ENCODE peak calls at places on chromosomes 2 and 18, in eight cellular contexts. G is stimulated activated CD8-positive, alpha-beta memory T cell treated with anti-CD3 and anti-CD28 coated beads, Interleukin-2, amount 100 ng/mL, for 48 hours; Z is activated naive CD8-positive, alpha-beta T cell treated with anti-CD3 and anti-CD28 coated beads, Interleukin-2, amount 50 U/mL, for 24 hours; R is EL; J is HEK293T; W is fibroblast of pulmonary artery; X is AG09309; U is cardiac fibroblast. B is an unnamed sample.

GRCh38 chr2:28377984-28378678 is 14.5 kb upstream of the FOSL2 start:
- DNase-seq in W (no peak), J (no peak), X (no peak), U (no peak), R (no peak), G (no peak), Z (no peak), B (no peak)

GRCh38 chr2:157876771-157877108 is 610 bp upstream of the ACVR1 start:
- DNase-seq in R (no peak), X (no peak), J (no peak), Z (no peak), G (no peak), U (no peak), W (peak; percentile 30), B (no peak)

GRCh38 chr2:232139786-232140562 is 178.5 kb downstream of the DIS3L2 start:
- DNase-seq in G (no peak), J (no peak), X (peak; percentile 3), W (no peak), R (peak; percentile 37), U (peak; percentile 9), Z (no peak), B (no peak)

GRCh38 chr2:8525582-8526402 is 156.1 kb upstream of the ID2 start:
- DNase-seq in R (peak; percentile 5), W (peak; percentile 52), G (no peak), U (peak; percentile 10), Z (no peak), J (peak; percentile 26), X (no peak), B (no peak)

GRCh38 chr2:84788498-84788897 is 92.4 kb downstream of the TRABD2A start:
- DNase-seq in G (no peak), W (no peak), X (no peak), U (no peak), J (no peak), R (no peak), Z (no peak), B (no peak)

GRCh38 chr2:207768168-207768890 is 1.4 kb downstream of the FZD5 start:
- DNase-seq in U (peak; percentile 51), G (peak; percentile 9), W (peak; percentile 40), Z (peak; percentile 31), J (peak; percentile 33), X (no peak), R (peak; percentile 58), B (no peak)

GRCh38 chr2:68753318-68753717 is 18.7 kb downstream of the ARHGAP25 start:
- DNase-seq in X (no peak), Z (no peak), R (no peak), J (no peak), U (no peak), G (no peak), W (no peak), B (no peak)

GRCh38 chr2:86598966-86599365 is 24.7 kb downstream of the RNF103 start:
- DNase-seq in U (no peak), G (no peak), X (no peak), W (no peak), R (no peak), J (no peak), Z (no peak), B (no peak)

GRCh38 chr2:98822301-98823164 is 91.6 kb upstream of the MGAT4A start:
- DNase-seq in Z (peak; percentile 69), W (no peak), X (no peak), U (peak; percentile 18), G (peak; percentile 48), J (no peak), R (no peak), B (no peak)

GRCh38 chr2:173625315-173625714 is 270.6 kb downstream of the CDCA7 start:
- DNase-seq in G (no peak), Z (no peak), J (no peak), R (no peak), W (no peak), U (no peak), X (no peak), B (no peak)

GRCh38 chr2:142136571-142136970 is 5.8 kb upstream of the LRP1B start:
- DNase-seq in J (no peak), W (no peak), G (no peak), X (no peak), R (no peak), U (no peak), Z (no peak), B (no peak)

GRCh38 chr2:28437142-28437835 is 44.6 kb downstream of the FOSL2 start:
- DNase-seq in W (no peak), R (no peak), J (no peak), U (no peak), Z (no peak), G (no peak), X (no peak), B (no peak)

GRCh38 chr18:63553117-63553516 is 10.9 kb downstream of the SERPINB12 start:
- DNase-seq in G (no peak), X (peak; percentile 92), Z (no peak), W (peak; percentile 62), J (no peak), U (peak; percentile 82), R (peak; percentile 83), B (peak; percentile 48)

GRCh38 chr2:232340171-232340935 is 38.2 kb upstream of the ALPP start:
- DNase-seq in R (no peak), Z (no peak), J (no peak), G (no peak), U (no peak), W (no peak), X (no peak), B (no peak)

GRCh38 chr18:22399949-22400348 is 17.8 kb downstream of the CTAGE1 start:
- DNase-seq in X (no peak), G (no peak), R (peak; percentile 55), Z (no peak), W (peak; percentile 19), U (peak; percentile 47), J (no peak), B (no peak)

GRCh38 chr2:178074123-178075005 is 1.8 kb upstream of the PDE11A start:
- DNase-seq in U (peak; percentile 7), X (no peak), G (no peak), R (peak; percentile 43), J (no peak), Z (no peak), W (no peak), B (no peak)

GRCh38 chr2:9844036-9844483 is 786 bp downstream of the TAF1B start:
- DNase-seq in W (peak; percentile 40), J (no peak), Z (no peak), R (peak; percentile 57), U (peak; percentile 59), X (no peak), G (no peak), B (no peak)

GRCh38 chr18:62788891-62789290 is 73.5 kb downstream of the PHLPP1 start:
- DNase-seq in Z (no peak), R (peak; percentile 13), W (no peak), G (no peak), J (peak; percentile 13), U (no peak), X (peak; percentile 32), B (no peak)

GRCh38 chr2:216216951-216217903 is 108.1 kb downstream of the XRCC5 start:
- DNase-seq in G (no peak), Z (no peak), X (no peak), U (peak; percentile 70), R (peak; percentile 85), J (no peak), W (peak; percentile 55), B (peak; percentile 23)

GRCh38 chr2:3563521-3563976 is 5.4 kb upstream of the RNASEH1 start:
- DNase-seq in Z (no peak), G (no peak), J (no peak), U (no peak), W (no peak), R (no peak), X (no peak), B (no peak)

GRCh38 chr2:113282747-113283533 is 4.2 kb upstream of the PAX8 start:
- DNase-seq in Z (no peak), R (peak; percentile 33), G (no peak), U (peak; percentile 17), W (no peak), X (no peak), J (peak; percentile 24), B (no peak)

GRCh38 chr2:223536546-223536945 is 65.6 kb downstream of the SCG2 start:
- DNase-seq in Z (no peak), R (peak; percentile 27), W (no peak), G (no peak), J (no peak), X (no peak), U (no peak), B (no peak)

GRCh38 chr2:165454905-165455304 is 14.6 kb upstream of the CSRNP3 start:
- DNase-seq in Z (no peak), G (no peak), J (no peak), U (no peak), X (no peak), W (no peak), R (no peak), B (no peak)

GRCh38 chr18:58584219-58585127 is 44.4 kb downstream of the ALPK2 start:
- DNase-seq in W (peak; percentile 60), Z (no peak), X (peak; percentile 52), U (peak; percentile 66), G (no peak), J (no peak), R (peak; percentile 90), B (no peak)

GRCh38 chr18:51437280-51438271 is 240.1 kb upstream of the MEX3C start:
- DNase-seq in W (peak; percentile 58), U (no peak), Z (no peak), R (no peak), J (no peak), X (no peak), G (no peak), B (no peak)

GRCh38 chr2:232869138-232870001 is 694 bp upstream of the SNORC start:
- DNase-seq in U (no peak), J (no peak), R (no peak), W (no peak), X (no peak), Z (no peak), G (no peak), B (no peak)

GRCh38 chr2:119006441-119006840 is 64.4 kb downstream of the MARCO start:
- DNase-seq in U (no peak), G (no peak), J (no peak), X (no peak), R (no peak), Z (no peak), W (no peak), B (no peak)

GRCh38 chr18:76988015-76988826 is 144.4 kb downstream of the MBP start:
- DNase-seq in W (no peak), R (no peak), U (peak; percentile 3), Z (no peak), G (no peak), X (no peak), J (no peak), B (no peak)

GRCh38 chr18:13159579-13159978 is 59.0 kb upstream of the LDLRAD4 start:
- DNase-seq in G (no peak), J (peak; percentile 51), U (peak; percentile 84), X (peak; percentile 33), W (peak; percentile 81), Z (peak; percentile 29), R (peak; percentile 73), B (peak; percentile 41)

GRCh38 chr2:6986251-6986893 is 69.2 kb downstream of the RNF144A start:
- DNase-seq in U (peak; percentile 50), J (no peak), R (no peak), X (no peak), W (peak; percentile 52), Z (no peak), G (no peak), B (no peak)

B was measured in AG04450.